ENCODE peak calls at places on chromosomes 11 and 22, in seven cellular contexts. K, G, T, S, X, J and R are unnamed samples.

GRCh38 chr11:91093141-91093540 is 870.3 kb upstream of the CHORDC1 start:
- DNase-seq in K (no peak), G (no peak), T (no peak), S (no peak), X (no peak), J (no peak), R (no peak)

GRCh38 chr11:106276126-106276525 is 198.7 kb downstream of the AASDHPPT start:
- DNase-seq in K (no peak), G (no peak), T (no peak), S (peak), X (no peak), J (no peak), R (no peak)

GRCh38 chr11:35750315-35750714 is 87.7 kb downstream of the TRIM44 start:
- DNase-seq in K (no peak), G (no peak), T (no peak), S (no peak), X (no peak), J (no peak), R (no peak)

GRCh38 chr22:47563406-47564157 is 801.1 kb downstream of the TBC1D22A start:
- DNase-seq in K (no peak), G (no peak), T (no peak), S (no peak), X (no peak), J (no peak), R (no peak)

GRCh38 chr11:27720277-27720830 is 20.1 kb upstream of the BDNF start:
- DNase-seq in K (peak), G (peak), T (no peak), S (peak), X (peak), J (no peak), R (peak)

GRCh38 chr11:870127-870413 is 27.4 kb downstream of the TSPAN4 start:
- DNase-seq in K (no peak), G (peak), T (no peak), S (no peak), X (no peak), J (no peak), R (no peak)

GRCh38 chr11:26144309-26144690 is 187.6 kb upstream of the ANO3 start:
- DNase-seq in K (no peak), G (no peak), T (no peak), S (no peak), X (no peak), J (no peak), R (no peak)

GRCh38 chr22:33051960-33052839 is 6.0 kb downstream of the SYN3 start:
- DNase-seq in K (peak), G (no peak), T (no peak), S (no peak), X (peak), J (no peak), R (no peak)

GRCh38 chr11:130510407-130511006 is 62.1 kb downstream of the ADAMTS15 start:
- DNase-seq in K (no peak), G (no peak), T (no peak), S (peak), X (no peak), J (no peak), R (no peak)

GRCh38 chr11:8282621-8283509 is 19.2 kb upstream of the LMO1 start:
- DNase-seq in K (peak), G (no peak), T (peak), S (no peak), X (peak), J (no peak), R (no peak)

GRCh38 chr11:80165763-80166162 is 724.9 kb upstream of the TENM4 start:
- DNase-seq in K (no peak), G (no peak), T (no peak), S (no peak), X (no peak), J (no peak), R (no peak)

GRCh38 chr11:17767301-17767885 is 32.8 kb downstream of the KCNC1 start:
- DNase-seq in K (no peak), G (no peak), T (no peak), S (no peak), X (no peak), J (no peak), R (no peak)

GRCh38 chr11:64546600-64546999 is 44.4 kb upstream of the SLC22A12 start:
- DNase-seq in K (no peak), G (no peak), T (peak), S (no peak), X (no peak), J (no peak), R (no peak)

GRCh38 chr11:68282141-68282860 is 10.5 kb upstream of the C11orf24 start:
- DNase-seq in K (no peak), G (peak), T (no peak), S (no peak), X (no peak), J (no peak), R (peak)

GRCh38 chr11:79321282-79321681 is 119.5 kb downstream of the TENM4 start:
- DNase-seq in K (no peak), G (no peak), T (no peak), S (no peak), X (peak), J (no peak), R (no peak)

GRCh38 chr11:85115798-85116197 is 511.3 kb downstream of the DLG2 start:
- DNase-seq in K (no peak), G (no peak), T (no peak), S (no peak), X (no peak), J (no peak), R (no peak)

GRCh38 chr22:24108073-24108472 is 73.2 kb upstream of the SUSD2 start:
- DNase-seq in K (peak), G (no peak), T (no peak), S (no peak), X (peak), J (no peak), R (no peak)

GRCh38 chr22:24105661-24106060 is 75.6 kb upstream of the SUSD2 start:
- DNase-seq in K (no peak), G (no peak), T (no peak), S (no peak), X (no peak), J (no peak), R (no peak)

GRCh38 chr22:24106385-24107381 is 74.6 kb upstream of the SUSD2 start:
- DNase-seq in K (peak), G (no peak), T (peak), S (no peak), X (no peak), J (peak), R (peak)

GRCh38 chr22:24109649-24110048 is 71.6 kb upstream of the SUSD2 start:
- DNase-seq in K (no peak), G (no peak), T (no peak), S (no peak), X (no peak), J (no peak), R (no peak)

GRCh38 chr22:24107668-24108067 is 73.6 kb upstream of the SUSD2 start:
- DNase-seq in K (no peak), G (no peak), T (peak), S (peak), X (no peak), J (no peak), R (no peak)
- TF ChIP-seq CTCF in K (no peak), G (no peak), T (peak), S (peak), X (no peak), J (no peak), R (no peak)

DNA sequence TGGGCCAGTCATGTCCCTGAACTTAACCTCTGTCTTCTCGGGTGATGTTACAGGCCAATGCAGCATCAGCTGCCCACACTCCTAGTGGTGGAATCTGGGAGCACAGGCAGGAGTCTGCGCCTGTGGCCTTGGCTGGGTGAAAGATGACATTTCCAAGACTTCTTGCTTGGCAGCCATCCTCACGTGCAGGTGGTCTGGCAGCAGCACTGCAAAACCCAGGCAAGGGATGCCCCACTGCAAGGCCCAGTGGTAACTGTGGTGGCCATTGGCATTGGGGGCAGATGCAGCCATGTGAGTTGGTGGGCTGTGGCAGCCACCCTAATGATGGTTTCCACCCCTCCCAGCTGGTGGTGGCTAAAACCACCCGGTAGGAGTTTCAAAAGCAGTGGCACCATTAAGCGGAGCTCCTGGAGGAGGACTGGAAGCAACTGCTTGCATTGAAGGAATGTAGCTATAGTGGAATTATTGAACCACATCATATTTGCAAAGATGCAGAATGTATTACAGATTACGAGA is 120.5 kb upstream of the TOP3B start:
- DNase-seq in K (peak), G (peak), T (no peak), S (no peak), X (peak), J (no peak), R (no peak)
- TF ChIP-seq CTCF in K (peak), G (no peak), T (peak), S (peak), X (peak), J (no peak), R (peak)

DNA sequence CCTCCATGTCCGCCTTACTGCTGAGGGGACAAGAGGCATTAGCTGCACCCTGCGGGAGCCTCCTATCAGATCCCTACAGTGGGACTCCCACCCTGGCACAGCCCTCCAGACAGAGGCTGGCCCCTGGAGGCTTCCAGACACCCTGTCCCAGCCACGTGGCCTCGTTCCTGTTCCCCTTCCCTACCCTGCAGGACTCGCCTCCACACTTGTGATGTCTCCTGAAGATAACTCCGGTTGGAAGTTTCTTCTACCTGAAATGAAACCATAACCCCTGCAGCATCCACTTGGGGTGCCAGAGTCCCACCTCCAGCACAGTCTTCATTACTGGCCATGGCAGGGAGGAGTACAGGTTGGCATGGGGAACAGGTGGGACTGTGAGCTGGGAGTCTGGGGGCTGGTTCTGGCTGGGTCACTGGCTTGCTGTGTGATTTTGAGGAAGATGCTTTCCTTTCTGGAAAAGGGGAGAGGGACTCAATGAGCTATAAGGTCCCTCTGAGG is 4.9 kb upstream of the SH3BP1 start:
- DNase-seq in K (no peak), G (peak), T (no peak), S (no peak), X (no peak), J (no peak), R (no peak)
- TF ChIP-seq CTCF in K (no peak), G (no peak), T (no peak), S (peak), X (no peak), J (no peak), R (no peak)

GRCh38 chr11:76119032-76119431 is 87.3 kb downstream of the WNT11 start:
- DNase-seq in K (no peak), G (no peak), T (no peak), S (no peak), X (no peak), J (no peak), R (no peak)
- TF ChIP-seq CTCF in K (no peak), G (no peak), T (no peak), S (no peak), X (no peak), J (no peak), R (no peak)

DNA sequence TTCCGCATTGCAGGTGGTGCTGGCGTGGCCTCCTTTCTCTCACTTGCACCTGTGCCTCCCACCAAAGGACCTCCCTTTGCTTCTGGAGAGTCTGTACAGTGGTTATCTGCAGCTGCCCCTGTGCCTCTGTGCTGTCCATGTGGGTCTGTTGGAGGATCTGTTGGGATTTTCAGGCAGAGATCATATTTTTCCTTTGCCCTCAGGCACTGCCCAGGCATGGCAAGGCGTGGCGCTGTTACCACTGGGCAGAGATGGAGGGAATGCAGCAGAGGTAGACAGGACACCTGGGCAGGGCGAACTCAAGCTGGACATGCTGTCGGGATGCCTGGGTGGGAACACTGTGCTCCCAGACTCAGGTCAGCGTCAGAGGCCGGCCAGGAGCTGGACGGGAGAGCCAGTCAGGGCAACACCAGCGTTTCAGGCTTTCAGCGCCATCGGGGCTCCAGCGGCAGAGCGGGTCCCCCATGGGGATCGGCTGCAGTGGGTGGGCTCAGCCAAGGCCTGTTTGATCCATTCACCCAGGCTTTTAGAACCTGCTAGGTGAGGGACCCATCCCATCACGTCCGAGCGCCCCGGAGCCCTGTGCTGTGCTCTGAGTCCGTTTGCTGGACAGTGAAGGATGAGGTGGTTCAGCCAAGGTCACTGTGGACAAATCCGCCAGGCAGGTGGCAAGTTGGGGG is 718.9 kb downstream of the BRD1 start:
- DNase-seq in K (no peak), G (no peak), T (no peak), S (no peak), X (peak), J (no peak), R (no peak)
- TF ChIP-seq CTCF in K (no peak), G (no peak), T (no peak), S (no peak), X (no peak), J (no peak), R (no peak)

DNA sequence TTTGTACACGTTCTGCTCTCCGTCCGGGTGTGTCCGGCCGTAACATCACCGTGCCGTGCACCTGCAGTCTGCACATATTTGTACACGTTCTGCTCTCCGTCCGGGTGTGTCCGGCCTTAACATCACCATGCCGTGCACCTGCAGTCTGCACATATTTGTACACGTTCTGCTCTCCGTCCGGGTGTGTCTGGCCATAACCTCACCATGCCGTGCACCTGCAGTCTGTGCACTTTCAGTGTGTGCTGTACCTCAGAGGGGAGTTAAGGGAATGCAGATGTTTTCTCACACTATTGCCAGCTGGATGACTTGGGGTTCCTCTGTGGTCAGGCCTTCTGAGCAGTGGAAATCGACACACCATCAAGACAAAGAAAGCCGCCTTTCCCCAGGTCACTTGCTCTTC is 4.2 kb downstream of the TTLL8 start:
- DNase-seq in K (no peak), G (no peak), T (no peak), S (no peak), X (no peak), J (no peak), R (no peak)
- TF ChIP-seq CTCF in K (no peak), G (no peak), T (no peak), S (no peak), X (no peak), J (no peak), R (no peak)

GRCh38 chr22:42821386-42821785 is 35.7 kb downstream of the ARFGAP3 start:
- DNase-seq in K (no peak), G (no peak), T (no peak), S (no peak), X (no peak), J (no peak), R (no peak)

GRCh38 chr22:42816339-42816738 is 40.7 kb downstream of the ARFGAP3 start:
- DNase-seq in K (no peak), G (no peak), T (peak), S (no peak), X (no peak), J (no peak), R (no peak)

GRCh38 chr22:42819412-42820069 is 37.5 kb downstream of the ARFGAP3 start:
- DNase-seq in K (no peak), G (no peak), T (peak), S (no peak), X (no peak), J (no peak), R (no peak)

GRCh38 chr22:42817556-42817955 is 39.5 kb downstream of the ARFGAP3 start:
- DNase-seq in K (no peak), G (no peak), T (no peak), S (no peak), X (no peak), J (no peak), R (no peak)

GRCh38 chr22:42820075-42820763 is 36.9 kb downstream of the ARFGAP3 start:
- DNase-seq in K (peak), G (peak), T (peak), S (peak), X (no peak), J (no peak), R (no peak)
- TF ChIP-seq CTCF in K (peak), G (peak), T (peak), S (peak), X (peak), J (no peak), R (no peak)

GRCh38 chr22:17754233-17754925 is 19.9 kb downstream of the BID start:
- DNase-seq in K (peak), G (no peak), T (no peak), S (no peak), X (peak), J (no peak), R (no peak)
- TF ChIP-seq CTCF in K (peak), G (peak), T (peak), S (peak), X (peak), J (no peak), R (peak)

GRCh38 chr22:30626413-30626812 is 9.2 kb upstream of the SLC35E4 start:
- DNase-seq in K (no peak), G (no peak), T (no peak), S (no peak), X (no peak), J (no peak), R (no peak)
- TF ChIP-seq CTCF in K (no peak), G (no peak), T (no peak), S (no peak), X (peak), J (no peak), R (peak)